ENCODE peak calls at places on chromosomes 4 and X, in five cellular contexts. One of them, this sample, is unnamed.

GRCh38 chrX:107628662-107629532 is 587 bp downstream of the PRPS1 start:
- DNase-seq in heart left ventricle: peak
- DNase-seq in neural progenitor cell: peak
- DNase-seq in PC-9: peak
- DNase-seq in heart right ventricle: peak
- DNase-seq in this sample: no peak

GRCh38 chr4:39286263-39286662 is 79.9 kb downstream of the RFC1 start:
- DNase-seq in heart left ventricle: no peak
- DNase-seq in neural progenitor cell: no peak
- DNase-seq in PC-9: no peak
- DNase-seq in heart right ventricle: no peak
- DNase-seq in this sample: no peak

GRCh38 chr4:123398803-123399637 is 2.4 kb downstream of the SPRY1 start:
- DNase-seq in heart left ventricle: peak
- DNase-seq in neural progenitor cell: peak
- DNase-seq in PC-9: peak
- DNase-seq in heart right ventricle: peak
- DNase-seq in this sample: no peak

GRCh38 chr4:106691749-106692148 is 323.2 kb upstream of the GIMD1 start:
- DNase-seq in heart left ventricle: no peak
- DNase-seq in neural progenitor cell: peak
- DNase-seq in PC-9: no peak
- DNase-seq in heart right ventricle: no peak
- DNase-seq in this sample: no peak

GRCh38 chr4:53654300-53654758 is 63.0 kb upstream of the LNX1 start:
- DNase-seq in heart left ventricle: no peak
- DNase-seq in neural progenitor cell: no peak
- DNase-seq in PC-9: no peak
- DNase-seq in heart right ventricle: no peak
- DNase-seq in this sample: no peak

GRCh38 chr4:81459233-81459632 is 12.5 kb downstream of the RASGEF1B start:
- DNase-seq in heart left ventricle: no peak
- DNase-seq in neural progenitor cell: no peak
- DNase-seq in PC-9: no peak
- DNase-seq in heart right ventricle: no peak
- DNase-seq in this sample: no peak

GRCh38 chrX:44580466-44580865 is 37.8 kb upstream of the FUNDC1 start:
- DNase-seq in heart left ventricle: no peak
- DNase-seq in neural progenitor cell: no peak
- DNase-seq in PC-9: peak
- DNase-seq in heart right ventricle: no peak
- DNase-seq in this sample: no peak

GRCh38 chr4:165707126-165707525 is 165.9 kb upstream of the TLL1 start:
- DNase-seq in heart left ventricle: no peak
- DNase-seq in neural progenitor cell: no peak
- DNase-seq in PC-9: no peak
- DNase-seq in heart right ventricle: no peak
- DNase-seq in this sample: no peak

GRCh38 chr4:160299608-160300007 is 1196.7 kb downstream of the RAPGEF2 start:
- DNase-seq in heart left ventricle: no peak
- DNase-seq in neural progenitor cell: no peak
- DNase-seq in PC-9: no peak
- DNase-seq in heart right ventricle: no peak
- DNase-seq in this sample: no peak

GRCh38 chr4:184599492-184600135 is 49.6 kb downstream of the CASP3 start:
- DNase-seq in heart left ventricle: no peak
- DNase-seq in neural progenitor cell: no peak
- DNase-seq in PC-9: peak
- DNase-seq in heart right ventricle: no peak
- DNase-seq in this sample: no peak

GRCh38 chrX:30275498-30275897 is 28.6 kb downstream of the MAGEB1 start:
- DNase-seq in heart left ventricle: no peak
- DNase-seq in neural progenitor cell: peak
- DNase-seq in PC-9: peak
- DNase-seq in heart right ventricle: no peak
- DNase-seq in this sample: no peak

GRCh38 chr4:8541981-8542715 is 38.0 kb upstream of the GPR78 start:
- DNase-seq in heart left ventricle: no peak
- DNase-seq in neural progenitor cell: no peak
- DNase-seq in PC-9: no peak
- DNase-seq in heart right ventricle: no peak
- DNase-seq in this sample: no peak

GRCh38 chrX:100652266-100652665 is 8.3 kb downstream of the SRPX2 start:
- DNase-seq in heart left ventricle: no peak
- DNase-seq in neural progenitor cell: no peak
- DNase-seq in PC-9: no peak
- DNase-seq in heart right ventricle: no peak
- DNase-seq in this sample: no peak

GRCh38 chr4:73131281-73131680 is 61.8 kb upstream of the COX18 start:
- DNase-seq in heart left ventricle: no peak
- DNase-seq in neural progenitor cell: no peak
- DNase-seq in PC-9: no peak
- DNase-seq in heart right ventricle: no peak
- DNase-seq in this sample: no peak

GRCh38 chrX:150212672-150213480 is 150.2 kb upstream of the MAMLD1 start:
- DNase-seq in heart left ventricle: peak
- DNase-seq in neural progenitor cell: peak
- DNase-seq in PC-9: no peak
- DNase-seq in heart right ventricle: peak
- DNase-seq in this sample: no peak

GRCh38 chr4:87073570-87074470 is 139.0 kb downstream of the AFF1 start:
- DNase-seq in heart left ventricle: no peak
- DNase-seq in neural progenitor cell: peak
- DNase-seq in PC-9: no peak
- DNase-seq in heart right ventricle: peak
- DNase-seq in this sample: no peak

GRCh38 chr4:1502976-1503375 is 96.7 kb upstream of the NKX1-1 start:
- DNase-seq in heart left ventricle: no peak
- DNase-seq in neural progenitor cell: no peak
- DNase-seq in PC-9: no peak
- DNase-seq in heart right ventricle: no peak
- DNase-seq in this sample: no peak

GRCh38 chr4:44425614-44426208 is 22.9 kb downstream of the KCTD8 start:
- DNase-seq in heart left ventricle: no peak
- DNase-seq in neural progenitor cell: peak
- DNase-seq in PC-9: no peak
- DNase-seq in heart right ventricle: no peak
- DNase-seq in this sample: no peak

GRCh38 chrX:74372272-74372671 is 49.0 kb upstream of the SLC16A2 start:
- DNase-seq in heart left ventricle: no peak
- DNase-seq in neural progenitor cell: no peak
- DNase-seq in PC-9: no peak
- DNase-seq in heart right ventricle: no peak
- DNase-seq in this sample: no peak

GRCh38 chr4:61200195-61200990 is at the start of gene ADGRL3:
- DNase-seq in heart left ventricle: peak
- DNase-seq in neural progenitor cell: peak
- DNase-seq in PC-9: no peak
- DNase-seq in heart right ventricle: peak
- DNase-seq in this sample: no peak

GRCh38 chrX:87434618-87435017 is 83.0 kb upstream of the KLHL4 start:
- DNase-seq in heart left ventricle: no peak
- DNase-seq in neural progenitor cell: no peak
- DNase-seq in PC-9: no peak
- DNase-seq in heart right ventricle: no peak
- DNase-seq in this sample: no peak

GRCh38 chr4:2800691-2801596 is 8.1 kb downstream of the SH3BP2 start:
- DNase-seq in heart left ventricle: peak
- DNase-seq in neural progenitor cell: peak
- DNase-seq in PC-9: peak
- DNase-seq in heart right ventricle: peak
- DNase-seq in this sample: peak

GRCh38 chr4:168868044-168868855 is 141.8 kb downstream of the CBR4 start:
- DNase-seq in heart left ventricle: no peak
- DNase-seq in neural progenitor cell: no peak
- DNase-seq in PC-9: no peak
- DNase-seq in heart right ventricle: no peak
- DNase-seq in this sample: no peak

GRCh38 chr4:107951551-107951950 is 20.2 kb downstream of the CYP2U1 start:
- DNase-seq in heart left ventricle: no peak
- DNase-seq in neural progenitor cell: no peak
- DNase-seq in PC-9: no peak
- DNase-seq in heart right ventricle: no peak
- DNase-seq in this sample: no peak

GRCh38 chr4:126451237-126451885 is 1136.6 kb downstream of the FAT4 start:
- DNase-seq in heart left ventricle: no peak
- DNase-seq in neural progenitor cell: no peak
- DNase-seq in PC-9: no peak
- DNase-seq in heart right ventricle: no peak
- DNase-seq in this sample: no peak

GRCh38 chrX:53438174-53438831 is 4.1 kb upstream of the HSD17B10 start:
- DNase-seq in heart left ventricle: no peak
- DNase-seq in neural progenitor cell: no peak
- DNase-seq in PC-9: no peak
- DNase-seq in heart right ventricle: no peak
- DNase-seq in this sample: no peak

GRCh38 chrX:69101655-69102251 is 63.5 kb downstream of the PJA1 start:
- DNase-seq in heart left ventricle: no peak
- DNase-seq in neural progenitor cell: no peak
- DNase-seq in PC-9: no peak
- DNase-seq in heart right ventricle: no peak
- DNase-seq in this sample: no peak

GRCh38 chr4:3176625-3177229 is 72.2 kb upstream of the MSANTD1 start:
- DNase-seq in heart left ventricle: no peak
- DNase-seq in neural progenitor cell: no peak
- DNase-seq in PC-9: no peak
- DNase-seq in heart right ventricle: no peak
- DNase-seq in this sample: no peak

GRCh38 chr4:74975082-74975481 is 42.2 kb downstream of the PARM1 start:
- DNase-seq in heart left ventricle: no peak
- DNase-seq in neural progenitor cell: no peak
- DNase-seq in PC-9: no peak
- DNase-seq in heart right ventricle: no peak
- DNase-seq in this sample: no peak

GRCh38 chr4:74968456-74969164 is 35.7 kb downstream of the PARM1 start:
- DNase-seq in heart left ventricle: no peak
- DNase-seq in neural progenitor cell: no peak
- DNase-seq in PC-9: no peak
- DNase-seq in heart right ventricle: no peak
- DNase-seq in this sample: no peak

GRCh38 chr4:74970577-74970976 is 37.7 kb downstream of the PARM1 start:
- DNase-seq in heart left ventricle: no peak
- DNase-seq in neural progenitor cell: no peak
- DNase-seq in PC-9: no peak
- DNase-seq in heart right ventricle: no peak
- DNase-seq in this sample: no peak

GRCh38 chr4:74967324-74967723 is 34.4 kb downstream of the PARM1 start:
- DNase-seq in heart left ventricle: no peak
- DNase-seq in neural progenitor cell: no peak
- DNase-seq in PC-9: no peak
- DNase-seq in heart right ventricle: no peak
- DNase-seq in this sample: no peak

GRCh38 chr4:74969507-74970474 is 36.9 kb downstream of the PARM1 start:
- DNase-seq in heart left ventricle: peak
- DNase-seq in neural progenitor cell: peak
- DNase-seq in PC-9: no peak
- DNase-seq in heart right ventricle: peak
- DNase-seq in this sample: no peak
- TF ChIP-seq CTCF in heart left ventricle: peak
- TF ChIP-seq CTCF in neural progenitor cell: peak
- TF ChIP-seq CTCF in PC-9: no peak
- TF ChIP-seq CTCF in heart right ventricle: peak
- TF ChIP-seq CTCF in this sample: peak

DNA sequence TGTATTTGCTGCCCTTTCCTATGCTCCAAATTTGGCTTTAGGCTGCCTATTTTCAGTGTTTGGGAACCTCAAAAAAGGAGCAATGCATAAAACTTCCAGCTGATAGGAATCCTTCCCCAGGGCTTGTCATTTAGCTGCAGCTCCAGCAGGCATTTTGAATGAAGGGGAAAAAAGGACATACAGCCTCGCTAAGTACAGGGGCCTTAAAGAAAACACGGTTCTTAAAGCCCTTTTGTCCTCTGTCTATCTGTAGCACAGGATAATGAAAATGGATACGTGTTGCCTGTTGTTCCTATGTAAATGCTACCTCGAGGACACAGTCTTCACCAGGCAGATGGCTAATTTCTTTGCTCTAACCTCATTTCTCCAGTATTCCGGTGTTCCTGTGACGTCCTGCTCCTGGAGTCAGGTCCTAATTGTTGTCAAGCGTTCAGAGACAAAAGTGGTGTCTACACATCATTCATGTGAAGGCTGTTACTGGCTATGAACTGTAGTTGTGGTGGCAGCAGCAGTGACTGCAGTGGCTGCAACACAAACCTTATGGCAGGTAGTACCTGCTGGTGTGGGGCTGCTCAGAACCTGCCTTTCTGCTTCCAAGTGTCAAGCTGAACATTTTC is 117.4 kb downstream of the MGST2 start:
- DNase-seq in heart left ventricle: no peak
- DNase-seq in neural progenitor cell: peak
- DNase-seq in PC-9: no peak
- DNase-seq in heart right ventricle: no peak
- DNase-seq in this sample: no peak
- H3K27ac ChIP-seq in heart left ventricle: no peak
- H3K27ac ChIP-seq in neural progenitor cell: no peak
- H3K27ac ChIP-seq in PC-9: no peak
- H3K27ac ChIP-seq in heart right ventricle: no peak
- H3K27ac ChIP-seq in this sample: no peak

DNA sequence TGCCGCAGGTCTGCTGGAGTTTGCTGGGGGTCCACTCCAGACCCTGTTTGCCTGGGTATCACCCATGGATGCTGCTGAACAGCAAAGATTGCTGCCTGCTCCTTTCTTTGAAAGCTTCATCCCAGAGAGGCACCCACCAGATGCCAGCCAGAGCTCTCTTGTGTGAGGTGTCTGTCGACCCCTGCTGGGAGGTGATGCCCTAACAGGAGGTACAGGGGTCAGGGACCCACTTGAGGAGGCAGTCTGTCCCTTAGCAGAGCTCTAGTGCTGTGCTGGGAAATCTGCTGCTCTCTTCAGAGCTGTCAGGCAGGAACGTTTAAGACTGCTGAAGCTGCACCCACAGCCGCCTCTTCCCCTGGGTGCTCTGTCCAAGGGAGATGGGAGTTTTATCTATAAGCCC is 162.7 kb downstream of the NAF1 start:
- DNase-seq in heart left ventricle: no peak
- DNase-seq in neural progenitor cell: no peak
- DNase-seq in PC-9: no peak
- DNase-seq in heart right ventricle: no peak
- DNase-seq in this sample: no peak
- TF ChIP-seq CTCF in heart left ventricle: no peak
- TF ChIP-seq CTCF in neural progenitor cell: no peak
- TF ChIP-seq CTCF in PC-9: no peak
- TF ChIP-seq CTCF in heart right ventricle: no peak
- TF ChIP-seq CTCF in this sample: no peak

GRCh38 chrX:9805956-9806355 is 19.7 kb downstream of the SHROOM2 start:
- DNase-seq in heart left ventricle: no peak
- DNase-seq in neural progenitor cell: no peak
- DNase-seq in PC-9: no peak
- DNase-seq in heart right ventricle: no peak
- DNase-seq in this sample: no peak
- H3K27ac ChIP-seq in heart left ventricle: no peak
- H3K27ac ChIP-seq in neural progenitor cell: no peak
- H3K27ac ChIP-seq in PC-9: no peak
- H3K27ac ChIP-seq in heart right ventricle: no peak
- H3K27ac ChIP-seq in this sample: no peak

GRCh38 chr4:162503868-162504267 is 340.1 kb upstream of the FSTL5 start:
- DNase-seq in heart left ventricle: no peak
- DNase-seq in neural progenitor cell: no peak
- DNase-seq in PC-9: no peak
- DNase-seq in heart right ventricle: no peak
- DNase-seq in this sample: no peak
- TF ChIP-seq CTCF in heart left ventricle: no peak
- TF ChIP-seq CTCF in neural progenitor cell: no peak
- TF ChIP-seq CTCF in PC-9: no peak
- TF ChIP-seq CTCF in heart right ventricle: no peak
- TF ChIP-seq CTCF in this sample: no peak